ENCODE peak calls at places on chromosomes 6 and 20, in five cellular contexts. J, Q, Y, T and N are unnamed samples.

GRCh38 chr6:129191275-129191674 is 308.3 kb downstream of the LAMA2 start:
- DNase-seq in J (no peak), Q (no peak), Y (no peak), T (no peak), N (no peak)

GRCh38 chr20:57025666-57026065 is 240.8 kb downstream of the BMP7 start:
- DNase-seq in J (no peak), Q (no peak), Y (no peak), T (no peak), N (no peak)

GRCh38 chr6:98932424-98932823 is 15.3 kb downstream of the FBXL4 start:
- DNase-seq in J (no peak), Q (no peak), Y (no peak), T (no peak), N (no peak)

GRCh38 chr6:105097288-105097687 is 82.5 kb downstream of the POPDC3 start:
- DNase-seq in J (no peak), Q (peak), Y (no peak), T (no peak), N (no peak)

GRCh38 chr20:61157301-61157700 is 94.8 kb upstream of the CDH4 start:
- DNase-seq in J (no peak), Q (no peak), Y (no peak), T (no peak), N (no peak)

GRCh38 chr6:167577891-167578361 is 248.8 kb upstream of the AFDN start:
- DNase-seq in J (no peak), Q (peak), Y (no peak), T (no peak), N (no peak)

GRCh38 chr6:127971945-127972391 is 71.1 kb upstream of the THEMIS start:
- DNase-seq in J (no peak), Q (no peak), Y (no peak), T (no peak), N (no peak)

GRCh38 chr20:56859751-56860366 is 230.8 kb downstream of the TFAP2C start:
- DNase-seq in J (no peak), Q (no peak), Y (no peak), T (no peak), N (no peak)

GRCh38 chr6:38213275-38213674 is 393.7 kb downstream of the ZFAND3 start:
- DNase-seq in J (no peak), Q (no peak), Y (no peak), T (no peak), N (no peak)

GRCh38 chr20:62693523-62693922 is 15.1 kb upstream of the NTSR1 start:
- DNase-seq in J (no peak), Q (no peak), Y (no peak), T (no peak), N (no peak)

GRCh38 chr20:62695448-62696414 is 12.9 kb upstream of the NTSR1 start:
- DNase-seq in J (no peak), Q (no peak), Y (no peak), T (no peak), N (no peak)

GRCh38 chr20:62692176-62692575 is 16.5 kb upstream of the NTSR1 start:
- DNase-seq in J (no peak), Q (no peak), Y (no peak), T (no peak), N (no peak)

GRCh38 chr20:62694868-62695267 is 13.8 kb upstream of the NTSR1 start:
- DNase-seq in J (no peak), Q (no peak), Y (no peak), T (no peak), N (no peak)

GRCh38 chr20:62694106-62694505 is 14.5 kb upstream of the NTSR1 start:
- DNase-seq in J (no peak), Q (no peak), Y (no peak), T (no peak), N (no peak)
- TF ChIP-seq CTCF in J (no peak), Q (no peak), Y (no peak), T (no peak), N (no peak)

GRCh38 chr6:5028301-5028700 is 24.5 kb upstream of the RPP40 start:
- DNase-seq in J (no peak), Q (no peak), Y (no peak), T (no peak), N (no peak)

GRCh38 chr6:5029609-5030008 is 25.8 kb upstream of the RPP40 start:
- DNase-seq in J (no peak), Q (no peak), Y (no peak), T (no peak), N (no peak)

GRCh38 chr6:5031150-5031549 is 27.3 kb upstream of the RPP40 start:
- DNase-seq in J (no peak), Q (no peak), Y (no peak), T (no peak), N (no peak)

GRCh38 chr6:5028921-5029320 is 25.1 kb upstream of the RPP40 start:
- DNase-seq in J (no peak), Q (no peak), Y (no peak), T (no peak), N (no peak)

GRCh38 chr6:5030596-5031136 is 26.8 kb upstream of the RPP40 start:
- DNase-seq in J (peak), Q (peak), Y (peak), T (peak), N (peak)
- TF ChIP-seq CTCF in J (peak), Q (no peak), Y (peak), T (peak), N (peak)

DNA sequence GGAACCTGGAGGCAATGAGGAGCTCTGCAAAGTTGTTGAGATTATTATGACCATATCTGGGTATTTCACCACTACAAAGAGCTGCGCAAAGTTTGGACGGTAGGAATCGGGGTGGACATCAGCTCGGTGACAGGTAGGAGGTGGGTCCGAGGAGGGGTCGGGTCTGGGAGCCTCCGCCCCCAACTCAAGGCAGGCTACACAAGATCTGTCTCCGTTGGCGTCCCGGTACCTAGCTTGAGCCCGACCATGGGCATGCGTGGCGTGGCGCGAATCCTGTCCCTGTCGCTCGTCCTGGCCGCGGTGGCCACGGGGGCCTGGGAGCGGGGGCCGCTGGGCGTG is 40.2 kb upstream of the ZNFX1 start:
- DNase-seq in J (no peak), Q (no peak), Y (no peak), T (no peak), N (no peak)
- TF ChIP-seq CTCF in J (no peak), Q (no peak), Y (no peak), T (no peak), N (no peak)

DNA sequence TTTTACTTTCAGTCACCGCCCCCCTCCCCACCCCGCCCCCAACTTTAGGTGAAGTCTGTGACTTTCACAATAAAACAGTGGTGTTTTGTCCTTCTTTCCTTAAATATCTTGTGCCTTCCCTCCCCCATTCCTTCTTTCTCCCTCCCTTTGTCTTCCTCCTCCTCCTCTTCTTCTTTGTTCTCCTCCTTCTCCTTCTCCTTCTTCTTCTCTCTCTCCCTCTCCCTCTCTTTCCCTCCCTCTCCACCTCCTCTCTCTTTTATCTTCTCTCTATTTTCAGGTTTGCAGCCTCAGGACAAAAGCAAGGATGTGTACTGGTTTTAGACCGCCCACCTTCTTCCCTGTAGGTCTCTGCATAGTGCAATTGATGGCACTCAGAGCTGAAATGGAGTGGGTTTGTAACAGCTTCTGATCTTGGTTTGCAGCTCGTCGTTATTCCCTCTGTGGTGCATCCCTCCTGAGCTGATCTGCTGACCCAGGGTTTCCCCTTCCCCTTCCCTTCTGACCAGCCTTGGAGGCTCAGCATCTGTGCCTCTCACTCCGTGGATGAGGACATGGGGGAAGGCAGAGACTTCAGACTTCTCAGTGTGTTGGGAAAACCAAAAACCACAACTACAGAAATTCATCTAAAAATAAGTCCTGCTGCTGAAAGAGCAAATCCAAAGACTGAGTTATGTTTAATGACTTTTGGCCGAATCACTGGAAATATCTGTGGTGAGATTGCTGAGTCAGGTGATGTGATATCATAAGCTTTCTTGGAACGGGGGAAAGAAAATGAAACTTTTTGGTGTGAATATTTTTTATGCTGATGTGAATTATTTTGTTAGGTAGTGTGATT is 6.9 kb downstream of the VGLL2 start:
- DNase-seq in J (no peak), Q (no peak), Y (no peak), T (no peak), N (no peak)
- TF ChIP-seq CTCF in J (no peak), Q (no peak), Y (no peak), T (no peak), N (no peak)

GRCh38 chr6:5749666-5750215 is 257.0 kb downstream of the NRN1 start:
- DNase-seq in J (no peak), Q (no peak), Y (no peak), T (no peak), N (no peak)

GRCh38 chr6:5754904-5755303 is 251.8 kb downstream of the NRN1 start:
- DNase-seq in J (no peak), Q (no peak), Y (no peak), T (no peak), N (no peak)

GRCh38 chr6:5752282-5752681 is 254.4 kb downstream of the NRN1 start:
- DNase-seq in J (peak), Q (no peak), Y (no peak), T (no peak), N (no peak)

GRCh38 chr6:5751525-5752252 is 255.0 kb downstream of the NRN1 start:
- DNase-seq in J (no peak), Q (no peak), Y (no peak), T (no peak), N (no peak)

GRCh38 chr6:5753187-5753586 is 253.5 kb downstream of the NRN1 start:
- DNase-seq in J (no peak), Q (no peak), Y (no peak), T (no peak), N (no peak)
- TF ChIP-seq CTCF in J (no peak), Q (no peak), Y (no peak), T (no peak), N (no peak)

GRCh38 chr6:69180361-69181067 is 545.4 kb downstream of the ADGRB3 start:
- DNase-seq in J (no peak), Q (no peak), Y (no peak), T (no peak), N (no peak)

GRCh38 chr6:69185276-69185675 is 550.2 kb downstream of the ADGRB3 start:
- DNase-seq in J (no peak), Q (no peak), Y (no peak), T (no peak), N (no peak)

GRCh38 chr6:69181964-69182363 is 546.9 kb downstream of the ADGRB3 start:
- DNase-seq in J (no peak), Q (no peak), Y (no peak), T (no peak), N (no peak)

GRCh38 chr6:69179681-69180080 is 544.6 kb downstream of the ADGRB3 start:
- DNase-seq in J (no peak), Q (no peak), Y (no peak), T (no peak), N (no peak)
- TF ChIP-seq CTCF in J (no peak), Q (no peak), Y (no peak), T (no peak), N (no peak)

GRCh38 chr20:63653041-63653973 is at the start of gene STMN3:
- DNase-seq in J (peak), Q (peak), Y (peak), T (peak), N (peak)

GRCh38 chr20:63651942-63652191 is 1.4 kb downstream of the STMN3 start:
- DNase-seq in J (no peak), Q (no peak), Y (no peak), T (no peak), N (no peak)

GRCh38 chr20:63653974-63654680 is 903 bp upstream of the STMN3 start:
- DNase-seq in J (no peak), Q (no peak), Y (no peak), T (no peak), N (no peak)

GRCh38 chr20:63655249-63655648 is 2.0 kb upstream of the STMN3 start:
- DNase-seq in J (no peak), Q (no peak), Y (no peak), T (no peak), N (no peak)

DNA sequence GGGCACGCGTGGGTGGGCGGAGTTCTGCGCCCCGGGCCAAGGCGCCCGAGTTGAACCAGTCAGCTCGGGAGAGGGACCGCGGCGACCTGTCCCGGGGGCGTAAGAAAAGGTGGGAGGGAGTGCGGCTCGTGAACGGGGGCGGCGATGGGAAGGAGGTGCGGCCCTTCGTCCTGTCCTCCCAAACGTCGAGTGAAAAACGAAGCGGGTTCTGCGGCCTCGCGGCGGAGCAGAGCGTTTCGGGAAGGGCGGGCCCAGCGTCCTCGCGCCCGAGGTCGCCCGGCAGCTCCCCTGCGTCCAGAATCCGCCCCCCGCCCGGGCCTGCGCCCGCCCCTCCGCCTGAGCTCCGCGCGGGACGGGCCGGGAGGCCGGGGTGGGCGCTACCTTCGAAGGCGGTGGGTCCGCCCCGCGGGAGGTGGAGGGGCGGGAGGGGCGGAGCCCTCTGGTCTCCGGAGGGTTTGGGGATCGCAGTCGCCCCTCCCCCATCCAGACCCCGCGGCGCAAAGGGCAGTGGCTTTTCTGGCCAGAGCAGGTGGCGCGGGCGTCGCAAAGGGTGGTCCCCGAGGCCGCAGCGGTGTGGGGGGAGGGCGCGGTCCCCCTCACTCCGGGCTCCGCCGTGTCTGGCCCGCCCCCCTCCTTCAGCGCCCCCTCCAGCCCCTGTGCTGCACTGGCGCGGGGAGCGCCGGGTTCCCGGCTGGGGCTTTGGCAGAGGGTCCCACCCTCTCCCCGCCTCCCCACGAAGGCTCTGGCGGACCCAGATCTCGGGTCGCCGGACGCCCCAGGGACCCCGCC is 838 bp downstream of the STMN3 start:
- DNase-seq in J (no peak), Q (no peak), Y (peak), T (no peak), N (no peak)
- TF ChIP-seq CTCF in J (no peak), Q (no peak), Y (no peak), T (no peak), N (no peak)

GRCh38 chr6:322205-322930 is 30.1 kb downstream of the DUSP22 start:
- DNase-seq in J (no peak), Q (peak), Y (no peak), T (no peak), N (no peak)
- TF ChIP-seq CTCF in J (no peak), Q (no peak), Y (no peak), T (no peak), N (no peak)

GRCh38 chr6:2744206-2744771 is 6.4 kb downstream of the MYLK4 start:
- DNase-seq in J (no peak), Q (no peak), Y (peak), T (no peak), N (peak)
- TF ChIP-seq CTCF in J (peak), Q (no peak), Y (peak), T (no peak), N (no peak)